ENCODE peak calls at places on chromosome 11, in eight cellular contexts. A is DND-41; L is fibroblast of lung; C is transverse colon; N is effector memory CD4-positive, alpha-beta T cell; W is thoracic aorta; V is upper lobe of right lung; X is brain microvascular endothelial cell. K is an unnamed sample.

GRCh38 chr11:18313985-18314763 is 7.8 kb downstream of the HPS5 start:
- DNase-seq in A (no peak), L (peak; percentile 15), C (no peak), N (no peak), W (no peak), V (no peak), X (peak; percentile 79), K (no peak)

GRCh38 chr11:36948445-36949171 is 350.6 kb upstream of the RAG2 start:
- DNase-seq in A (no peak), L (no peak), C (no peak), N (no peak), W (no peak), V (no peak), X (no peak), K (no peak)

GRCh38 chr11:10414659-10415058 is 40.4 kb upstream of the AMPD3 start:
- DNase-seq in A (peak; percentile 71), L (peak; percentile 19), C (peak; percentile 26), N (no peak), W (no peak), V (no peak), X (no peak), K (no peak)

GRCh38 chr11:65206441-65206841 is 24.7 kb downstream of the CAPN1 start:
- DNase-seq in A (no peak), L (no peak), C (no peak), N (no peak), W (no peak), V (no peak), X (no peak), K (no peak)

GRCh38 chr11:114847599-114847998 is 169.3 kb downstream of the NXPE2 start:
- DNase-seq in A (no peak), L (no peak), C (no peak), N (no peak), W (no peak), V (no peak), X (no peak), K (no peak)

GRCh38 chr11:108432783-108433182 is 34.5 kb downstream of the C11orf65 start:
- DNase-seq in A (no peak), L (peak; percentile 5), C (no peak), N (no peak), W (no peak), V (no peak), X (peak; percentile 24), K (no peak)

GRCh38 chr11:37264783-37265182 is 666.7 kb upstream of the RAG2 start:
- DNase-seq in A (no peak), L (no peak), C (no peak), N (no peak), W (no peak), V (no peak), X (no peak), K (no peak)

GRCh38 chr11:77269484-77270123 is 31.9 kb downstream of the GDPD4 start:
- DNase-seq in A (no peak), L (peak; percentile 58), C (no peak), N (no peak), W (no peak), V (no peak), X (peak; percentile 29), K (no peak)

GRCh38 chr11:65660038-65660437 is 2.7 kb downstream of the RELA start:
- DNase-seq in A (no peak), L (no peak), C (no peak), N (no peak), W (no peak), V (no peak), X (no peak), K (no peak)

GRCh38 chr11:125164422-125165110 is at the start of gene PKNOX2:
- DNase-seq in A (no peak), L (peak; percentile 84), C (peak; percentile 50), N (peak; percentile 41), W (peak; percentile 25), V (peak; percentile 86), X (peak; percentile 58), K (peak; percentile 87)

GRCh38 chr11:124920870-124921609 is 2.0 kb downstream of the HEPN1 start:
- DNase-seq in A (no peak), L (peak; percentile 74), C (peak; percentile 44), N (peak; percentile 40), W (no peak), V (peak; percentile 86), X (peak; percentile 67), K (peak; percentile 25)

GRCh38 chr11:68169442-68169841 is 43.7 kb downstream of the KMT5B start:
- DNase-seq in A (no peak), L (no peak), C (no peak), N (no peak), W (no peak), V (no peak), X (no peak), K (no peak)

GRCh38 chr11:72930011-72930410 is 115.8 kb downstream of the ATG16L2 start:
- DNase-seq in A (no peak), L (peak; percentile 65), C (no peak), N (no peak), W (no peak), V (no peak), X (peak; percentile 44), K (no peak)

DNA sequence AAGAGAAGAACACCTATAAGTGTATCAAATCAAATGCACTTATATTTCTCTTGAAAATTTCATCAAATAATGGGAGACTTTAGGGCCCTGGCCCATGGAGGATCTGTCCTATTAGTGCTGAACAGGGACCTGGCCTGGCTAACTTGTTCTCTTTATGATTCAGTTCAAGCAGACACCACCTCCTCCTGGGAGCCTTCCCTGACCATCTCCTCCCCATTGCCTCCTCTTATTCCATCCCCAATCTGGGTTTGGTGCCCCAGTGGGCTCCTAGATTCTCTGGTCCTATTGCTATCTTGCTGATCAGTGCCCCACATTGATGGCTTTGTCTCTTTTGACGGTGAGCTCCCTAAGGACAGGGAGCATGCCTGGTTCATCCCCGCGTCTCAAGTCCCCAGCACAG is 60.1 kb downstream of the MICAL2 start:
- DNase-seq in A (no peak), L (no peak), C (no peak), N (no peak), W (no peak), V (peak; percentile 35), X (no peak), K (no peak)
- H3K27ac ChIP-seq in A (no peak overlapping the region), L (peak overlapping the region; percentile 75), C (peak overlapping the region; percentile 90), N (no peak overlapping the region), W (peak overlapping the region; percentile 98), V (no peak overlapping the region), X (peak overlapping the region; percentile 36), K (no peak overlapping the region)

GRCh38 chr11:58451585-58451984 is 9.5 kb upstream of the OR5B12 start:
- DNase-seq in A (peak; percentile 18), L (no peak), C (no peak), N (no peak), W (no peak), V (no peak), X (no peak), K (no peak)

GRCh38 chr11:58444285-58444684 is 2.2 kb upstream of the OR5B12 start:
- DNase-seq in A (no peak), L (no peak), C (no peak), N (no peak), W (no peak), V (no peak), X (no peak), K (no peak)

GRCh38 chr11:58442136-58442535 is at the start of gene OR5B12:
- DNase-seq in A (no peak), L (no peak), C (no peak), N (no peak), W (no peak), V (no peak), X (no peak), K (no peak)

DNA sequence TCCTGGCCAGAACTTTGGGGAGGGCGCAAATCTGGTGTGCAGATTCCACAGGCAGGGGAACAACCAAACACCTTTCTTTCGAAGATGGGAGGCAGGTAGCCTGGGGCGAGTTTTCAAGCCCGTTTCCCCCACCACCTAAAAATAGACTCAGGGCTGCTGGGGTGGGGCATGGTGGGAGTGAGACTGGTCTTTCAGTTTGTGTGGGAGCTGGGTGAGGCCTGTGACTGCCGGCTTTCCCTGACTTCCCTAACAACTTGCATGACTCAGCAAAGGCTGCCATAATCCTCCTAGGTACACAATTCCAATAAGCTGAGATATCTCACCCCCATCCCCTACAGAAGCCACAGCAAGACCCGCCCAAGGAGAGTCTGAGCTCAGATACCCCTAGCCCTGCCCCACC is 4.3 kb upstream of the OR5B12 start:
- DNase-seq in A (no peak), L (no peak), C (no peak), N (no peak), W (no peak), V (no peak), X (no peak), K (no peak)
- H3K27ac ChIP-seq in A (no peak overlapping the region), L (no peak overlapping the region), C (no peak overlapping the region), N (no peak overlapping the region), W (no peak overlapping the region), V (no peak overlapping the region), X (no peak overlapping the region), K (no peak overlapping the region)

DNA sequence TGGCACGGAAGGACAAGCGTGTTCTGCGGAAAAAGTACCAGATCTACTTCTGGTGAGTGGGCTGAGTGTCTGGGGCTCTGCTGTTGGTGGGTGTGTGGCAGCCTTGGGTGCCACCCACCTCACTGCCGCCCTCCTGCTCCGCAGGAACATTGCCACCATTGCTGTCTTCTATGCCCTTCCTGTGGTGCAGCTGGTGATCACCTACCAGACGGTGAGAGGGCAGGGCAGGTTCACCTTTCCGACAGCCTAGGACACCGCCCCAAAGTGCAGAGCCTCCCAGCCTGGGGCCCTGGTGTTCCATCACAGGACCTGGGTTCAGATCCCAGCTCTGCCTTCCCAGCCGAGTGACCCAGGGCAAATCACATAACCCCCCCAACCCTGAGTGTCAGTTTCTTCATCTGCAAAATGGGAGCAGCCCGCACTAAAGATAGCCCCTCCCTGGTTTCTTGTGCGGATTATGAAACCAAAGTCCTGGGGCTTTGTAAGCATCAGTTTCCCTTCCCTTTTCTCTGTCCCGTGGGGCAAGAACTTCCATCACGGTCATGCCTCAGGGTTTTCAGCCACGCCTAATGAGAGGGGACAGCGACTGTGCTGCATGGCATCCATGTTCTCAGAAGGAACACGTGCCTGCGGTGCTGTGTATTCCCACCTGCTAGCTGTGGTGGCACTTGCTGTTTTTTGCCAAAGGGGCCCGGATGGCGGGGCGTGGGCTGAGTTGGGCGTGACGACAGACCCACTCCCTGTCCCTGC is 9.8 kb upstream of the TAGLN start:
- DNase-seq in A (no peak), L (no peak), C (peak; percentile 42), N (no peak), W (no peak), V (peak; percentile 76), X (no peak), K (no peak)
- H3K27ac ChIP-seq in A (no peak overlapping the region), L (no peak overlapping the region), C (peak overlapping the region; percentile 46), N (no peak overlapping the region), W (no peak overlapping the region), V (peak overlapping the region; percentile 63), X (no peak overlapping the region), K (no peak overlapping the region)

GRCh38 chr11:416051-416756 is 1.4 kb upstream of the SIGIRR start:
- DNase-seq in A (no peak), L (no peak), C (peak; percentile 17), N (no peak), W (no peak), V (no peak), X (no peak), K (no peak)

GRCh38 chr11:419248-420005 is 4.6 kb upstream of the SIGIRR start:
- DNase-seq in A (no peak), L (no peak), C (peak; percentile 7), N (no peak), W (no peak), V (no peak), X (no peak), K (no peak)

GRCh38 chr11:418343-419247 is 3.8 kb upstream of the SIGIRR start:
- DNase-seq in A (no peak), L (no peak), C (peak; percentile 7), N (no peak), W (no peak), V (no peak), X (no peak), K (no peak)

GRCh38 chr11:416757-417621 is 2.2 kb upstream of the SIGIRR start:
- DNase-seq in A (peak; percentile 54), L (no peak), C (peak; percentile 80), N (no peak), W (no peak), V (peak; percentile 89), X (no peak), K (no peak)

GRCh38 chr11:417652-418342 is 3.0 kb upstream of the SIGIRR start:
- DNase-seq in A (no peak), L (no peak), C (peak; percentile 8), N (no peak), W (no peak), V (no peak), X (no peak), K (no peak)
- H3K27ac ChIP-seq in A (no peak overlapping the region), L (no peak overlapping the region), C (peak overlapping the region; percentile 89), N (peak overlapping the region; percentile 78), W (no peak overlapping the region), V (peak overlapping the region; percentile 92), X (no peak overlapping the region), K (no peak overlapping the region)